ENCODE peak calls at places on chromosomes 6 and 20, in six cellular contexts. One of them, this sample, is unnamed.

GRCh38 chr6:51569594-51569993 is 517.8 kb downstream of the PKHD1 start:
- DNase-seq in HCT116: no peak
- DNase-seq in K562: no peak
- DNase-seq in H1: no peak
- DNase-seq in HepG2: no peak
- DNase-seq in GM12878: no peak
- DNase-seq in this sample: no peak

GRCh38 chr20:2922957-2923356 is 49.7 kb downstream of the PTPRA start:
- DNase-seq in HCT116: no peak
- DNase-seq in K562: no peak
- DNase-seq in H1: no peak
- DNase-seq in HepG2: no peak
- DNase-seq in GM12878: no peak
- DNase-seq in this sample: no peak

GRCh38 chr20:37922016-37922415 is 19.1 kb downstream of the VSTM2L start:
- DNase-seq in HCT116: no peak
- DNase-seq in K562: no peak
- DNase-seq in H1: no peak
- DNase-seq in HepG2: no peak
- DNase-seq in GM12878: peak
- DNase-seq in this sample: no peak

GRCh38 chr6:33271098-33271607 is 523 bp downstream of the VPS52 start:
- DNase-seq in HCT116: no peak
- DNase-seq in K562: peak
- DNase-seq in H1: no peak
- DNase-seq in HepG2: no peak
- DNase-seq in GM12878: no peak
- DNase-seq in this sample: no peak

GRCh38 chr6:111242452-111242851 is 155.1 kb downstream of the SLC16A10 start:
- DNase-seq in HCT116: no peak
- DNase-seq in K562: no peak
- DNase-seq in H1: no peak
- DNase-seq in HepG2: no peak
- DNase-seq in GM12878: no peak
- DNase-seq in this sample: no peak

GRCh38 chr6:139144490-139145085 is 9.7 kb downstream of the HECA start:
- DNase-seq in HCT116: no peak
- DNase-seq in K562: no peak
- DNase-seq in H1: no peak
- DNase-seq in HepG2: no peak
- DNase-seq in GM12878: no peak
- DNase-seq in this sample: no peak

GRCh38 chr6:132053523-132053922 is 102.4 kb upstream of the CCN2 start:
- DNase-seq in HCT116: no peak
- DNase-seq in K562: no peak
- DNase-seq in H1: no peak
- DNase-seq in HepG2: no peak
- DNase-seq in GM12878: no peak
- DNase-seq in this sample: no peak

GRCh38 chr6:145055567-145055966 is 679.8 kb downstream of the EPM2A start:
- DNase-seq in HCT116: no peak
- DNase-seq in K562: no peak
- DNase-seq in H1: no peak
- DNase-seq in HepG2: no peak
- DNase-seq in GM12878: no peak
- DNase-seq in this sample: no peak

GRCh38 chr20:9629821-9630220 is 115.4 kb downstream of the LAMP5 start:
- DNase-seq in HCT116: no peak
- DNase-seq in K562: no peak
- DNase-seq in H1: no peak
- DNase-seq in HepG2: no peak
- DNase-seq in GM12878: no peak
- DNase-seq in this sample: no peak

GRCh38 chr20:62776035-62776691 is 20.1 kb upstream of the MRGBP start:
- DNase-seq in HCT116: no peak
- DNase-seq in K562: no peak
- DNase-seq in H1: no peak
- DNase-seq in HepG2: no peak
- DNase-seq in GM12878: no peak
- DNase-seq in this sample: no peak
- H3K4me3 ChIP-seq in HCT116: peak
- H3K4me3 ChIP-seq in K562: peak
- H3K4me3 ChIP-seq in H1: no peak
- H3K4me3 ChIP-seq in HepG2: peak
- H3K4me3 ChIP-seq in GM12878: no peak
- H3K4me3 ChIP-seq in this sample: peak

GRCh38 chr6:161226005-161226964 is 47.6 kb downstream of the AGPAT4 start:
- DNase-seq in HCT116: no peak
- DNase-seq in K562: peak
- DNase-seq in H1: no peak
- DNase-seq in HepG2: no peak
- DNase-seq in GM12878: no peak
- DNase-seq in this sample: no peak
- TF ChIP-seq ZNF274 in HCT116: no peak
- TF ChIP-seq ZNF274 in K562: no peak
- TF ChIP-seq ZNF274 in H1: no peak
- TF ChIP-seq ZNF274 in HepG2: no peak
- TF ChIP-seq ZNF274 in GM12878: no peak
- TF ChIP-seq ZNF274 in this sample: no peak

GRCh38 chr6:52731719-52732118 is 31.6 kb downstream of the GSTA2 start:
- DNase-seq in HCT116: no peak
- DNase-seq in K562: no peak
- DNase-seq in H1: no peak
- DNase-seq in HepG2: no peak
- DNase-seq in GM12878: no peak
- DNase-seq in this sample: peak
- H3K4me3 ChIP-seq in HCT116: no peak
- H3K4me3 ChIP-seq in K562: no peak
- H3K4me3 ChIP-seq in H1: no peak
- H3K4me3 ChIP-seq in HepG2: no peak
- H3K4me3 ChIP-seq in GM12878: no peak
- H3K4me3 ChIP-seq in this sample: no peak

DNA sequence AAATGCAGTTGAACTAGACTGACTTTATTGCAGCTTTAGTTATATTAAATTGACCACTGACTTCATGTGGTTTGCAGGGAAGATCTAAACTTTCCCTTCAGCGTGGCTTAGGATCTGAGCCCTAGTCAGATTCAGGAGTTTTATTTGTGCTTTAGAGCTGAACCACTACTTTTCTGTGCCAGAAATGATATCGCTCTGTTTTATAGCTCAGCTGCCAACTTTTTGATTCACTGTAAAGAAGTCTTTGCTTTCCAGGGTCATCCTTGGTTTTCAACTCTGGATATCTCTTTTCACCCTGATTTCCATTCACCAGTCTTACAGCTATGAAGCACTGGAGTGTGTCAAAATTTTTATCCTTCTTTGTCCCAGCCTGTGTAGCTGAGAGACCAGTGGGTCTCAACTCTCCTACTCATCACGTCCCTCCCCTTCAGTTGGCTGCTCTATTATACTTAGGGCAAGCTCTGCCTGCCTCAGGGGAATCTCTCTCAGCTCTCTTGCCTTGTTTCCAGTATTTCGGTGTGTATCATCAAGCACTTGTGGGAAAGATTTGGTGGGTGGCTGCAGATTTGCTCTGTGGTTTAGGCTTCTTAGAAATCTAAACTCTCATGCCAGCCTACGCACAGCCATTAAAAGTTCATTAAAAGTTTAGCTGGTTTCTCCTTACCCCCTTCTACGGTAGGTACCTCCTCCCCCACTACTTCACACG is 425.5 kb downstream of the TENT5A start:
- DNase-seq in HCT116: no peak
- DNase-seq in K562: no peak
- DNase-seq in H1: no peak
- DNase-seq in HepG2: no peak
- DNase-seq in GM12878: no peak
- DNase-seq in this sample: no peak
- TF ChIP-seq ZNF274 in HCT116: no peak
- TF ChIP-seq ZNF274 in K562: no peak
- TF ChIP-seq ZNF274 in H1: no peak
- TF ChIP-seq ZNF274 in HepG2: no peak
- TF ChIP-seq ZNF274 in GM12878: no peak
- TF ChIP-seq ZNF274 in this sample: no peak

GRCh38 chr6:47355496-47355895 is 45.8 kb upstream of the TNFRSF21 start:
- DNase-seq in HCT116: no peak
- DNase-seq in K562: no peak
- DNase-seq in H1: no peak
- DNase-seq in HepG2: no peak
- DNase-seq in GM12878: no peak
- DNase-seq in this sample: no peak

GRCh38 chr6:47360388-47360787 is 50.7 kb upstream of the TNFRSF21 start:
- DNase-seq in HCT116: no peak
- DNase-seq in K562: no peak
- DNase-seq in H1: no peak
- DNase-seq in HepG2: no peak
- DNase-seq in GM12878: peak
- DNase-seq in this sample: no peak

GRCh38 chr6:47358440-47359225 is 48.9 kb upstream of the TNFRSF21 start:
- DNase-seq in HCT116: no peak
- DNase-seq in K562: no peak
- DNase-seq in H1: no peak
- DNase-seq in HepG2: no peak
- DNase-seq in GM12878: peak
- DNase-seq in this sample: peak

GRCh38 chr6:47353822-47354221 is 44.1 kb upstream of the TNFRSF21 start:
- DNase-seq in HCT116: no peak
- DNase-seq in K562: no peak
- DNase-seq in H1: no peak
- DNase-seq in HepG2: no peak
- DNase-seq in GM12878: no peak
- DNase-seq in this sample: no peak

GRCh38 chr6:47357827-47358226 is 48.1 kb upstream of the TNFRSF21 start:
- DNase-seq in HCT116: no peak
- DNase-seq in K562: no peak
- DNase-seq in H1: no peak
- DNase-seq in HepG2: no peak
- DNase-seq in GM12878: peak
- DNase-seq in this sample: no peak
- H3K4me3 ChIP-seq in HCT116: no peak
- H3K4me3 ChIP-seq in K562: no peak
- H3K4me3 ChIP-seq in H1: no peak
- H3K4me3 ChIP-seq in HepG2: no peak
- H3K4me3 ChIP-seq in GM12878: no peak
- H3K4me3 ChIP-seq in this sample: no peak